ENCODE peak calls at places on chromosomes 2 and 18, in four cellular contexts. X is K562, S is GM12878, U is HepG2. L is an unnamed sample.

GRCh38 chr2:11807156-11808015 is 61.0 kb downstream of the LPIN1 start:
- DNase-seq in X (no peak), S (no peak), U (no peak), L (no peak)

GRCh38 chr2:7007846-7008741 is 90.9 kb downstream of the RNF144A start:
- DNase-seq in X (peak), S (peak), U (no peak), L (peak)

GRCh38 chr2:239114616-239115265 is 266.9 kb downstream of the TWIST2 start:
- DNase-seq in X (no peak), S (no peak), U (no peak), L (peak)

GRCh38 chr2:201996006-201996405 is 37.6 kb upstream of the FZD7 start:
- DNase-seq in X (no peak), S (no peak), U (no peak), L (no peak)

GRCh38 chr2:84704505-84705244 is 176.2 kb downstream of the TRABD2A start:
- DNase-seq in X (no peak), S (no peak), U (no peak), L (no peak)

GRCh38 chr2:17179145-17179808 is 339.0 kb downstream of the RAD51AP2 start:
- DNase-seq in X (no peak), S (no peak), U (no peak), L (no peak)

GRCh38 chr2:109470121-109470921 is 143.4 kb downstream of the SEPTIN10 start:
- DNase-seq in X (no peak), S (no peak), U (no peak), L (no peak)

GRCh38 chr2:120936476-120937334 is 201.0 kb downstream of the GLI2 start:
- DNase-seq in X (no peak), S (no peak), U (no peak), L (no peak)

GRCh38 chr2:233418761-233419625 is 64.7 kb downstream of the DGKD start:
- DNase-seq in X (no peak), S (peak), U (no peak), L (no peak)

GRCh38 chr2:100809486-100809885 is 10.5 kb upstream of the NPAS2 start:
- DNase-seq in X (no peak), S (no peak), U (no peak), L (no peak)

GRCh38 chr2:76713312-76713711 is 808.9 kb downstream of the LRRTM4 start:
- DNase-seq in X (no peak), S (no peak), U (no peak), L (no peak)

GRCh38 chr2:28696261-28696660 is 55.4 kb upstream of the PPP1CB start:
- DNase-seq in X (no peak), S (no peak), U (peak), L (no peak)

GRCh38 chr2:160810406-160810805 is 316.8 kb upstream of the RBMS1 start:
- DNase-seq in X (no peak), S (no peak), U (no peak), L (no peak)

GRCh38 chr2:31397099-31397498 is 17.4 kb downstream of the XDH start:
- DNase-seq in X (no peak), S (no peak), U (no peak), L (no peak)

GRCh38 chr2:174176898-174177297 is 71.4 kb downstream of the OLA1 start:
- DNase-seq in X (no peak), S (no peak), U (no peak), L (no peak)

GRCh38 chr2:99911711-99912110 is 230.7 kb downstream of the AFF3 start:
- DNase-seq in X (no peak), S (no peak), U (no peak), L (no peak)

GRCh38 chr2:105388971-105389381 is 9.9 kb downstream of the FHL2 start:
- DNase-seq in X (no peak), S (no peak), U (no peak), L (no peak)

GRCh38 chr2:39772812-39773152 is 6.3 kb downstream of the THUMPD2 start:
- DNase-seq in X (no peak), S (no peak), U (no peak), L (no peak)

GRCh38 chr18:49572935-49573334 is 11.1 kb downstream of the LIPG start:
- DNase-seq in X (no peak), S (no peak), U (no peak), L (no peak)

GRCh38 chr18:39453882-39454281 is 1888.3 kb upstream of the CELF4 start:
- DNase-seq in X (no peak), S (no peak), U (peak), L (no peak)

GRCh38 chr2:143847257-143847656 is 672.7 kb downstream of the ZEB2 start:
- DNase-seq in X (no peak), S (no peak), U (no peak), L (no peak)
- TF ChIP-seq YY1 in X (no peak), S (no peak), U (no peak), L (no peak)

GRCh38 chr18:3603460-3604259 is 153.7 kb downstream of the TGIF1 start:
- DNase-seq in X (peak), S (no peak), U (peak), L (no peak)
- TF ChIP-seq MXI1 in X (no peak), S (no peak), U (no peak), L (no peak)

DNA sequence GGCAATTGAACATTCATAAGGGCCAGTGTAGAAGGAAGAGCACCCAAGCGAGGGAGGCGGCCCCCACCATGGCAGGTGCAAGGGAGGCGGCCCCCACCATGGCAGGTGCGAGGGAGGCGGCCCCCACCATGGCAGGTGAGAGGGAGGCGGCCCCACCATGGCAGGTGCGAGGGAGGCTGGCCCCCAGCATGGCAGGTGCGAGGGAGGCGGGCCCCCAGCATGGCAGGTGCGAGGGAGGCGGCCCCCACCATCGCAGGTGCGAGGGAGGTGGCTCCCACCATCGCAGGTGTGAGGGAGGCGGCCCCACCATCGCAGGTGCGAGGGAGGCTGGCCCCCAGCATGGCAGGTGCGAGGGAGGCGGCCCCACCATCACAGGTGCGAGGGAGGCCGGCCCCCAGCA is 24.7 kb upstream of the GPC1 start:
- DNase-seq in X (no peak), S (no peak), U (no peak), L (no peak)
- TF ChIP-seq YY1 in X (no peak), S (no peak), U (no peak), L (no peak)

GRCh38 chr2:54770676-54771075 is 47.2 kb downstream of the EML6 start:
- DNase-seq in X (no peak), S (no peak), U (no peak), L (no peak)
- TF ChIP-seq MXI1 in X (no peak), S (no peak), U (no peak), L (no peak)

GRCh38 chr2:69830045-69830905 is 815 bp downstream of the GMCL1 start:
- DNase-seq in X (peak), S (no peak), U (peak), L (peak)
- TF ChIP-seq YY1 in X (no peak), S (no peak), U (no peak), L (no peak)

DNA sequence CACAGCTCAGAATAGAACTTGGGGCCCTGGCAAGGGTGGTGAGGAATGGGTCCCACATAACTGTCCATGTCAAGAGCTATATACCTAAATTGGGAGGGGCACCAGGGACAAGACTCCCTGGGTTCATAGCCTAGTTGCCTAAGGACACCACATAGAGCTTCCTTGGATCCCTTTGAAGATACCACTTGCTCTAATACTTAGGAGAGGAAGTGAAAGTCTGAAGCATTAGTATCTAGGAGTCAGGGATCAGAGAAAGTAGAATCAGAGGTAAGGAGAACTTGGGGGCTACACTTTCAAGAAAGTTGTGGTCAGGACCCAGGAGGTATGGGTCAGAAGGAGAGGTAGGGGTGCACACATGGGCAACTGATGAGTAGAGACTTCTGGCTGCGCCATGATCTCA is 318.2 kb upstream of the SLC39A10 start:
- DNase-seq in X (no peak), S (no peak), U (no peak), L (no peak)
- TF ChIP-seq MXI1 in X (no peak), S (no peak), U (no peak), L (no peak)

GRCh38 chr2:97706112-97706511 is 7.3 kb upstream of the ZAP70 start:
- DNase-seq in X (no peak), S (no peak), U (no peak), L (no peak)

GRCh38 chr2:97702731-97703470 is 10.5 kb upstream of the ZAP70 start:
- DNase-seq in X (no peak), S (no peak), U (no peak), L (no peak)

GRCh38 chr2:97707428-97708380 is 5.7 kb upstream of the ZAP70 start:
- DNase-seq in X (no peak), S (no peak), U (no peak), L (no peak)

GRCh38 chr2:97706708-97707345 is 6.5 kb upstream of the ZAP70 start:
- DNase-seq in X (no peak), S (no peak), U (no peak), L (no peak)

DNA sequence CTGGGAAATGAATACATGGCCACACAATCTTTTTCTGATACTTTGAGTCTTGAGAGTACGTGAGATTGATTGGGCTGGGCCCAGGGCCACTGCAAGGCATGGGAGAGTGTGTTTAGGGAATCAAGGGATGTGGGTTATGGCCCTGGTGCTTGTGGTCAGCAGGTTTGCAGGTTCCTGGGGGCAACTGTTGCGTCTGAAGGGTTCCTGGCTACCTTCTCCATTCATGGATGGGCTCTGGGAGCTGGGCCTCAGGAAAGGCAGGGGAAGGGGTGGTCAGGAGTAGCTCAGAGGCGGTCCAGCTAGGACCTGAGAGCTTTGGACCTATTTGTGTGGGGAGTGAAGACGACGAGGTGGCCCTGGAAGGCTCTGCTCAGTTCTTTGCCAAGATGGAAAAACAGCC is 8.4 kb upstream of the ZAP70 start:
- DNase-seq in X (no peak), S (no peak), U (no peak), L (no peak)
- TF ChIP-seq YY1 in X (no peak), S (no peak), U (no peak), L (no peak)

L was measured in SK-N-SH.